ENCODE peak calls at places on chromosomes 6 and 20, in ten cellular contexts. E is central memory CD4-positive, alpha-beta T cell; G is pancreas; C is kidney glomerular epithelial cell; T is activated CD4-positive, alpha-beta T cell treated with anti-CD3 and anti-CD28 coated beads for 24 hours; Y is kidney; K is lower lobe of right lung; A is HFFc6; J is neural progenitor cell; X is choroid plexus epithelial cell. P is an unnamed sample.

GRCh38 chr20:36385503-36385902 is 79.4 kb downstream of the DLGAP4 start:
- DNase-seq in K (no peak), J (peak; percentile 21), G (no peak), E (no peak), Y (no peak), T (no peak), X (no peak), C (no peak), A (no peak), P (no peak)

GRCh38 chr6:7468382-7469081 is 72.9 kb upstream of the DSP start:
- DNase-seq in Y (no peak), E (no peak), K (no peak), X (peak; percentile 46), J (no peak), G (no peak), T (no peak), A (peak; percentile 59), C (peak; percentile 73), P (peak; percentile 51)

GRCh38 chr6:109503327-109504224 is 20.6 kb upstream of the ZBTB24 start:
- DNase-seq in G (no peak), C (no peak), A (no peak), K (no peak), T (no peak), J (no peak), E (no peak), X (no peak), Y (no peak), P (no peak)

GRCh38 chr6:16524380-16524707 is 236.9 kb downstream of the ATXN1 start:
- DNase-seq in A (peak; percentile 20), X (peak; percentile 88), T (no peak), Y (no peak), C (no peak), K (no peak), E (no peak), J (no peak), G (no peak), P (no peak)

GRCh38 chr6:165978482-165978881 is 189.2 kb downstream of the TBXT start:
- DNase-seq in E (no peak), X (no peak), T (no peak), J (no peak), Y (no peak), G (no peak), K (no peak), C (no peak), A (no peak), P (no peak)

GRCh38 chr6:76701610-76702009 is 629.1 kb upstream of the IMPG1 start:
- DNase-seq in C (no peak), K (no peak), G (no peak), X (peak; percentile 24), E (no peak), J (no peak), A (no peak), T (no peak), Y (no peak), P (no peak)

GRCh38 chr6:137808191-137808590 is 58.9 kb upstream of the TNFAIP3 start:
- DNase-seq in A (peak; percentile 75), Y (no peak), E (no peak), J (no peak), G (no peak), X (peak; percentile 61), K (no peak), C (peak; percentile 74), T (no peak), P (no peak)

GRCh38 chr6:116210316-116210715 is 43.6 kb downstream of the TSPYL4 start:
- DNase-seq in Y (no peak), K (no peak), J (no peak), E (no peak), X (no peak), A (no peak), T (no peak), C (no peak), G (no peak), P (no peak)

GRCh38 chr6:109447878-109448555 is 7.5 kb downstream of the SMPD2 start:
- DNase-seq in X (peak; percentile 22), Y (no peak), T (no peak), G (no peak), E (no peak), A (no peak), K (no peak), C (no peak), J (no peak), P (no peak)

GRCh38 chr6:35710241-35710847 is 21.6 kb upstream of the FKBP5 start:
- DNase-seq in A (no peak), K (no peak), E (no peak), Y (peak; percentile 14), C (peak; percentile 18), G (no peak), J (no peak), X (peak; percentile 55), T (no peak), P (no peak)

GRCh38 chr20:32523613-32524218 is 61.4 kb downstream of the NOL4L start:
- DNase-seq in C (no peak), X (no peak), T (no peak), J (no peak), E (no peak), K (peak; percentile 13), G (no peak), A (no peak), Y (peak; percentile 35), P (no peak)

GRCh38 chr20:11469795-11470495 is 447.7 kb upstream of the BTBD3 start:
- DNase-seq in A (no peak), C (no peak), J (no peak), G (no peak), K (no peak), X (no peak), T (no peak), Y (no peak), E (no peak), P (no peak)

GRCh38 chr20:7772376-7772775 is 167.9 kb downstream of the HAO1 start:
- DNase-seq in T (no peak), X (peak; percentile 58), K (no peak), A (no peak), J (no peak), G (no peak), E (no peak), C (no peak), Y (no peak), P (no peak)

GRCh38 chr6:138031850-138032249 is 75.4 kb downstream of the PERP start:
- DNase-seq in K (no peak), X (peak; percentile 17), E (no peak), J (no peak), A (peak; percentile 15), C (no peak), T (no peak), Y (no peak), G (no peak), P (no peak)

GRCh38 chr20:23371496-23371895 is 9.5 kb downstream of the GZF1 start:
- DNase-seq in Y (no peak), A (no peak), X (no peak), J (no peak), E (no peak), C (no peak), G (no peak), T (no peak), K (no peak), P (no peak)

GRCh38 chr6:33828764-33829731 is 25.2 kb upstream of the MLN start:
- DNase-seq in G (no peak), J (no peak), C (no peak), E (no peak), X (peak; percentile 60), Y (peak; percentile 70), A (no peak), T (no peak), K (peak; percentile 21), P (no peak)

GRCh38 chr6:26207248-26207801 is 120.1 kb downstream of the HFE start:
- DNase-seq in Y (no peak), J (no peak), T (no peak), G (no peak), C (no peak), A (no peak), X (no peak), E (no peak), K (no peak), P (no peak)

GRCh38 chr20:63735859-63736718 is at the start of gene LIME1:
- DNase-seq in G (no peak), Y (peak; percentile 82), C (no peak), T (no peak), E (peak; percentile 88), J (no peak), X (no peak), A (no peak), K (peak; percentile 56), P (no peak)

GRCh38 chr6:14804444-14805210 is 441.2 kb upstream of the JARID2 start:
- DNase-seq in K (peak; percentile 55), C (no peak), Y (peak; percentile 93), T (no peak), X (peak; percentile 93), J (no peak), G (peak; percentile 36), E (no peak), A (peak; percentile 93), P (peak; percentile 59)

GRCh38 chr6:117919775-117920492 is 12.9 kb downstream of the SLC35F1 start:
- DNase-seq in E (no peak), G (no peak), C (no peak), Y (peak; percentile 68), K (peak; percentile 50), T (no peak), A (no peak), J (peak; percentile 90), X (no peak), P (peak; percentile 77)

GRCh38 chr6:167778497-167779122 is 48.1 kb upstream of the AFDN start:
- DNase-seq in E (no peak), T (no peak), G (peak; percentile 26), C (peak; percentile 18), Y (peak; percentile 87), K (peak; percentile 80), X (no peak), A (no peak), J (no peak), P (no peak)

GRCh38 chr6:42335896-42336295 is 115.8 kb downstream of the TRERF1 start:
- DNase-seq in X (no peak), T (no peak), C (no peak), J (no peak), K (no peak), Y (no peak), E (no peak), G (no peak), A (no peak), P (no peak)

GRCh38 chr20:25249198-25249931 is 1.5 kb downstream of the PYGB start:
- DNase-seq in J (no peak), E (no peak), T (no peak), C (no peak), A (no peak), Y (no peak), G (no peak), K (no peak), X (peak; percentile 36), P (peak; percentile 36)

GRCh38 chr20:11452326-11452725 is 465.4 kb upstream of the BTBD3 start:
- DNase-seq in T (no peak), Y (no peak), K (no peak), E (no peak), G (no peak), X (peak; percentile 61), J (no peak), A (peak; percentile 32), C (no peak), P (no peak)

GRCh38 chr6:57017069-57017468 is 29.4 kb upstream of the KIAA1586 start:
- DNase-seq in J (no peak), E (no peak), T (no peak), A (no peak), X (no peak), K (no peak), Y (no peak), G (no peak), C (no peak), P (no peak)

GRCh38 chr20:51067792-51068191 is 44.9 kb upstream of the KCNG1 start:
- DNase-seq in C (peak; percentile 4), K (no peak), T (no peak), J (no peak), G (no peak), E (no peak), A (no peak), X (peak; percentile 35), Y (no peak), P (no peak)

GRCh38 chr20:43532416-43533055 is 25.0 kb downstream of the L3MBTL1 start:
- DNase-seq in K (no peak), J (no peak), T (no peak), E (no peak), G (no peak), X (no peak), A (no peak), C (no peak), Y (no peak), P (no peak)

GRCh38 chr6:139699335-139699734 is 324.9 kb upstream of the CITED2 start:
- DNase-seq in T (no peak), C (no peak), Y (no peak), X (peak; percentile 71), A (peak; percentile 41), G (no peak), J (no peak), E (no peak), K (no peak), P (no peak)

P was measured in anterior cingulate cortex.